ENCODE peak calls at places on chromosomes 5 and 9, in nine cellular contexts. One of them, this sample, is unnamed.

GRCh38 chr9:2241461-2241874 is 226.3 kb downstream of the SMARCA2 start:
- DNase-seq in Right ventricle myocardium inferior: no peak
- DNase-seq in lower leg skin: no peak
- DNase-seq in uterus: peak
- DNase-seq in NCI-H460: no peak
- DNase-seq in tibial nerve: no peak
- DNase-seq in spleen: peak
- DNase-seq in NCI-H2081: no peak
- DNase-seq in thoracic aorta: no peak
- DNase-seq in this sample: no peak

GRCh38 chr9:133591116-133591910 is 17.9 kb downstream of the FAM163B start:
- DNase-seq in Right ventricle myocardium inferior: no peak
- DNase-seq in lower leg skin: no peak
- DNase-seq in uterus: no peak
- DNase-seq in NCI-H460: no peak
- DNase-seq in tibial nerve: no peak
- DNase-seq in spleen: no peak
- DNase-seq in NCI-H2081: peak
- DNase-seq in thoracic aorta: no peak
- DNase-seq in this sample: no peak

GRCh38 chr9:108603141-108603540 is 252.6 kb downstream of the ACTL7B start:
- DNase-seq in Right ventricle myocardium inferior: peak
- DNase-seq in lower leg skin: peak
- DNase-seq in uterus: no peak
- DNase-seq in NCI-H460: no peak
- DNase-seq in tibial nerve: no peak
- DNase-seq in spleen: no peak
- DNase-seq in NCI-H2081: no peak
- DNase-seq in thoracic aorta: no peak
- DNase-seq in this sample: peak

GRCh38 chr9:122031806-122032205 is 61.3 kb downstream of the TTLL11 start:
- DNase-seq in Right ventricle myocardium inferior: no peak
- DNase-seq in lower leg skin: no peak
- DNase-seq in uterus: no peak
- DNase-seq in NCI-H460: no peak
- DNase-seq in tibial nerve: no peak
- DNase-seq in spleen: no peak
- DNase-seq in NCI-H2081: no peak
- DNase-seq in thoracic aorta: no peak
- DNase-seq in this sample: no peak

GRCh38 chr9:34991833-34992375 is 2.4 kb downstream of the DNAJB5 start:
- DNase-seq in Right ventricle myocardium inferior: peak
- DNase-seq in lower leg skin: peak
- DNase-seq in uterus: peak
- DNase-seq in NCI-H460: no peak
- DNase-seq in tibial nerve: no peak
- DNase-seq in spleen: no peak
- DNase-seq in NCI-H2081: no peak
- DNase-seq in thoracic aorta: no peak
- DNase-seq in this sample: no peak

GRCh38 chr5:179731791-179732411 is 721 bp upstream of the MAML1 start:
- DNase-seq in Right ventricle myocardium inferior: no peak
- DNase-seq in lower leg skin: no peak
- DNase-seq in uterus: peak
- DNase-seq in NCI-H460: peak
- DNase-seq in tibial nerve: no peak
- DNase-seq in spleen: peak
- DNase-seq in NCI-H2081: no peak
- DNase-seq in thoracic aorta: no peak
- DNase-seq in this sample: peak

GRCh38 chr9:104412238-104412637 is 91.8 kb upstream of the OR13F1 start:
- DNase-seq in Right ventricle myocardium inferior: no peak
- DNase-seq in lower leg skin: no peak
- DNase-seq in uterus: no peak
- DNase-seq in NCI-H460: no peak
- DNase-seq in tibial nerve: no peak
- DNase-seq in spleen: no peak
- DNase-seq in NCI-H2081: no peak
- DNase-seq in thoracic aorta: no peak
- DNase-seq in this sample: no peak

GRCh38 chr5:122093861-122094650 is 16.0 kb upstream of the LOX start:
- DNase-seq in Right ventricle myocardium inferior: no peak
- DNase-seq in lower leg skin: no peak
- DNase-seq in uterus: no peak
- DNase-seq in NCI-H460: no peak
- DNase-seq in tibial nerve: no peak
- DNase-seq in spleen: no peak
- DNase-seq in NCI-H2081: no peak
- DNase-seq in thoracic aorta: no peak
- DNase-seq in this sample: no peak

GRCh38 chr5:166909040-166909439 is 1382.4 kb upstream of the WWC1 start:
- DNase-seq in Right ventricle myocardium inferior: no peak
- DNase-seq in lower leg skin: no peak
- DNase-seq in uterus: no peak
- DNase-seq in NCI-H460: no peak
- DNase-seq in tibial nerve: no peak
- DNase-seq in spleen: no peak
- DNase-seq in NCI-H2081: no peak
- DNase-seq in thoracic aorta: no peak
- DNase-seq in this sample: no peak

GRCh38 chr5:85049020-85049419 is 664.3 kb upstream of the EDIL3 start:
- DNase-seq in Right ventricle myocardium inferior: no peak
- DNase-seq in lower leg skin: no peak
- DNase-seq in uterus: no peak
- DNase-seq in NCI-H460: peak
- DNase-seq in tibial nerve: no peak
- DNase-seq in spleen: no peak
- DNase-seq in NCI-H2081: peak
- DNase-seq in thoracic aorta: no peak
- DNase-seq in this sample: no peak

GRCh38 chr9:110081395-110081794 is 126.6 kb downstream of the C9orf152 start:
- DNase-seq in Right ventricle myocardium inferior: no peak
- DNase-seq in lower leg skin: no peak
- DNase-seq in uterus: no peak
- DNase-seq in NCI-H460: no peak
- DNase-seq in tibial nerve: no peak
- DNase-seq in spleen: no peak
- DNase-seq in NCI-H2081: no peak
- DNase-seq in thoracic aorta: no peak
- DNase-seq in this sample: no peak

GRCh38 chr9:37994639-37995347 is 74.2 kb downstream of the SHB start:
- DNase-seq in Right ventricle myocardium inferior: peak
- DNase-seq in lower leg skin: peak
- DNase-seq in uterus: peak
- DNase-seq in NCI-H460: no peak
- DNase-seq in tibial nerve: peak
- DNase-seq in spleen: peak
- DNase-seq in NCI-H2081: peak
- DNase-seq in thoracic aorta: no peak
- DNase-seq in this sample: no peak

GRCh38 chr5:146188358-146188757 is 5.9 kb upstream of the LARS1 start:
- DNase-seq in Right ventricle myocardium inferior: no peak
- DNase-seq in lower leg skin: no peak
- DNase-seq in uterus: no peak
- DNase-seq in NCI-H460: no peak
- DNase-seq in tibial nerve: no peak
- DNase-seq in spleen: no peak
- DNase-seq in NCI-H2081: no peak
- DNase-seq in thoracic aorta: no peak
- DNase-seq in this sample: no peak

GRCh38 chr5:107428303-107428761 is 242.4 kb downstream of the EFNA5 start:
- DNase-seq in Right ventricle myocardium inferior: no peak
- DNase-seq in lower leg skin: no peak
- DNase-seq in uterus: no peak
- DNase-seq in NCI-H460: no peak
- DNase-seq in tibial nerve: no peak
- DNase-seq in spleen: no peak
- DNase-seq in NCI-H2081: no peak
- DNase-seq in thoracic aorta: no peak
- DNase-seq in this sample: no peak

GRCh38 chr5:145294321-145294720 is 540.8 kb downstream of the PRELID2 start:
- DNase-seq in Right ventricle myocardium inferior: no peak
- DNase-seq in lower leg skin: no peak
- DNase-seq in uterus: no peak
- DNase-seq in NCI-H460: no peak
- DNase-seq in tibial nerve: no peak
- DNase-seq in spleen: no peak
- DNase-seq in NCI-H2081: no peak
- DNase-seq in thoracic aorta: no peak
- DNase-seq in this sample: no peak

GRCh38 chr9:82996931-82997330 is 66.0 kb downstream of the RASEF start:
- DNase-seq in Right ventricle myocardium inferior: no peak
- DNase-seq in lower leg skin: no peak
- DNase-seq in uterus: no peak
- DNase-seq in NCI-H460: no peak
- DNase-seq in tibial nerve: no peak
- DNase-seq in spleen: no peak
- DNase-seq in NCI-H2081: no peak
- DNase-seq in thoracic aorta: no peak
- DNase-seq in this sample: no peak

This sample was measured in ureter.